ENCODE peak calls at places on chromosomes 1 and 21, in ten cellular contexts. X, Y, U, N, Z, W, T, Q, L and G are unnamed samples.

GRCh38 chr21:34701726-34702125 is 32.9 kb downstream of the CLIC6 start:
- DNase-seq in X (no peak), Y (peak; percentile 64), U (no peak), N (no peak), Z (no peak), W (no peak), T (no peak), Q (no peak), L (no peak), G (no peak)

GRCh38 chr21:17406202-17406601 is 106.6 kb upstream of the CXADR start:
- DNase-seq in X (no peak), Y (peak; percentile 23), U (no peak), N (no peak), Z (no peak), W (no peak), T (no peak), Q (no peak), L (no peak), G (no peak)

GRCh38 chr1:39737546-39738169 is 1.0 kb upstream of the PPIE start:
- DNase-seq in X (no peak), Y (peak; percentile 16), U (no peak), N (no peak), Z (no peak), W (no peak), T (no peak), Q (peak; percentile 83), L (no peak), G (no peak)

GRCh38 chr1:214354440-214355148 is 73.6 kb downstream of the SMYD2 start:
- DNase-seq in X (no peak), Y (peak; percentile 25), U (no peak), N (no peak), Z (no peak), W (no peak), T (no peak), Q (no peak), L (no peak), G (no peak)

GRCh38 chr1:53616511-53616910 is 122.5 kb downstream of the GLIS1 start:
- DNase-seq in X (no peak), Y (no peak), U (peak; percentile 10), N (no peak), Z (peak; percentile 9), W (no peak), T (no peak), Q (no peak), L (no peak), G (peak; percentile 23)

GRCh38 chr1:196302420-196302819 is 305.8 kb downstream of the KCNT2 start:
- DNase-seq in X (no peak), Y (no peak), U (no peak), N (no peak), Z (no peak), W (no peak), T (no peak), Q (no peak), L (no peak), G (no peak)

GRCh38 chr21:14762734-14763694 is 216.9 kb upstream of the SAMSN1 start:
- DNase-seq in X (no peak), Y (no peak), U (no peak), N (no peak), Z (no peak), W (no peak), T (no peak), Q (no peak), L (no peak), G (no peak)

GRCh38 chr1:29821605-29822004 is 585.3 kb downstream of the PTPRU start:
- DNase-seq in X (no peak), Y (no peak), U (no peak), N (no peak), Z (no peak), W (no peak), T (no peak), Q (no peak), L (no peak), G (no peak)

GRCh38 chr1:45804671-45804973 is 1.2 kb downstream of the MAST2 start:
- DNase-seq in X (no peak), Y (no peak), U (no peak), N (no peak), Z (no peak), W (no peak), T (no peak), Q (no peak), L (no peak), G (no peak)

GRCh38 chr1:201358596-201358995 is 18.9 kb downstream of the TNNT2 start:
- DNase-seq in X (no peak), Y (peak; percentile 24), U (peak; percentile 6), N (no peak), Z (no peak), W (no peak), T (no peak), Q (peak; percentile 24), L (no peak), G (peak; percentile 18)

GRCh38 chr1:106768501-106768900 is 288.0 kb upstream of the PRMT6 start:
- DNase-seq in X (no peak), Y (peak; percentile 45), U (no peak), N (no peak), Z (no peak), W (no peak), T (no peak), Q (peak; percentile 2), L (no peak), G (no peak)

GRCh38 chr1:1438531-1439381 is 3.3 kb downstream of the VWA1 start:
- DNase-seq in X (no peak), Y (no peak), U (no peak), N (no peak), Z (no peak), W (no peak), T (no peak), Q (no peak), L (no peak), G (no peak)

GRCh38 chr1:197526736-197527371 is 248.4 kb downstream of the DENND1B start:
- DNase-seq in X (no peak), Y (peak; percentile 66), U (no peak), N (no peak), Z (no peak), W (no peak), T (peak; percentile 48), Q (peak; percentile 39), L (peak; percentile 54), G (no peak)

GRCh38 chr21:46157987-46158451 is 2.6 kb upstream of the FTCD start:
- DNase-seq in X (no peak), Y (no peak), U (no peak), N (no peak), Z (peak; percentile 15), W (no peak), T (no peak), Q (no peak), L (no peak), G (peak; percentile 28)